ENCODE peak calls at places on chromosomes 7 and 10, in seven cellular contexts. One of them, this sample, is unnamed.

GRCh38 chr7:2037301-2037804 is 195.4 kb downstream of the MAD1L1 start:
- DNase-seq in Panc1: no peak
- DNase-seq in body of pancreas: no peak
- DNase-seq in neural crest cell: no peak
- DNase-seq in prostate gland: no peak
- DNase-seq in MCF 10A: no peak
- DNase-seq in psoas muscle: peak
- DNase-seq in this sample: no peak

GRCh38 chr10:77639756-77640155 is 2.1 kb upstream of the KCNMA1 start:
- DNase-seq in prostate gland: no peak
- DNase-seq in MCF 10A: no peak
- DNase-seq in psoas muscle: no peak
- DNase-seq in body of pancreas: no peak
- DNase-seq in Panc1: no peak
- DNase-seq in neural crest cell: no peak
- DNase-seq in this sample: no peak

GRCh38 chr10:80154978-80155695 is 22.6 kb downstream of the PLAC9 start:
- DNase-seq in MCF 10A: peak
- DNase-seq in neural crest cell: no peak
- DNase-seq in psoas muscle: no peak
- DNase-seq in Panc1: no peak
- DNase-seq in body of pancreas: no peak
- DNase-seq in prostate gland: peak
- DNase-seq in this sample: no peak

GRCh38 chr10:43026039-43026973 is 50.6 kb upstream of the RET start:
- DNase-seq in Panc1: no peak
- DNase-seq in body of pancreas: no peak
- DNase-seq in psoas muscle: no peak
- DNase-seq in prostate gland: peak
- DNase-seq in neural crest cell: no peak
- DNase-seq in MCF 10A: peak
- DNase-seq in this sample: peak

GRCh38 chr7:2266911-2267310 is 24.9 kb downstream of the NUDT1 start:
- DNase-seq in prostate gland: no peak
- DNase-seq in MCF 10A: peak
- DNase-seq in Panc1: no peak
- DNase-seq in body of pancreas: no peak
- DNase-seq in psoas muscle: no peak
- DNase-seq in neural crest cell: no peak
- DNase-seq in this sample: no peak

GRCh38 chr7:113175525-113176097 is 57.3 kb upstream of the SMIM30 start:
- DNase-seq in psoas muscle: no peak
- DNase-seq in prostate gland: no peak
- DNase-seq in Panc1: no peak
- DNase-seq in MCF 10A: no peak
- DNase-seq in body of pancreas: no peak
- DNase-seq in neural crest cell: no peak
- DNase-seq in this sample: no peak

GRCh38 chr7:47266799-47267198 is 315.1 kb downstream of the TNS3 start:
- DNase-seq in psoas muscle: no peak
- DNase-seq in Panc1: no peak
- DNase-seq in body of pancreas: peak
- DNase-seq in MCF 10A: no peak
- DNase-seq in prostate gland: no peak
- DNase-seq in neural crest cell: no peak
- DNase-seq in this sample: peak

GRCh38 chr10:132506711-132507466 is 30.7 kb upstream of the INPP5A start:
- DNase-seq in Panc1: no peak
- DNase-seq in prostate gland: no peak
- DNase-seq in neural crest cell: no peak
- DNase-seq in MCF 10A: no peak
- DNase-seq in psoas muscle: peak
- DNase-seq in body of pancreas: peak
- DNase-seq in this sample: no peak

GRCh38 chr7:26705567-26705966 is 158.8 kb downstream of the SKAP2 start:
- DNase-seq in Panc1: peak
- DNase-seq in prostate gland: peak
- DNase-seq in psoas muscle: no peak
- DNase-seq in neural crest cell: no peak
- DNase-seq in body of pancreas: no peak
- DNase-seq in MCF 10A: peak
- DNase-seq in this sample: peak

GRCh38 chr10:120553911-120554310 is 96.9 kb downstream of the PLPP4 start:
- DNase-seq in MCF 10A: no peak
- DNase-seq in psoas muscle: no peak
- DNase-seq in prostate gland: no peak
- DNase-seq in Panc1: no peak
- DNase-seq in body of pancreas: no peak
- DNase-seq in neural crest cell: no peak
- DNase-seq in this sample: no peak

GRCh38 chr7:6600093-6600492 is 10.3 kb downstream of the INTS15 start:
- DNase-seq in psoas muscle: no peak
- DNase-seq in MCF 10A: no peak
- DNase-seq in prostate gland: no peak
- DNase-seq in body of pancreas: no peak
- DNase-seq in neural crest cell: no peak
- DNase-seq in Panc1: no peak
- DNase-seq in this sample: no peak

GRCh38 chr10:95247200-95247880 is 43.5 kb downstream of the PDLIM1 start:
- DNase-seq in Panc1: no peak
- DNase-seq in MCF 10A: no peak
- DNase-seq in psoas muscle: no peak
- DNase-seq in neural crest cell: no peak
- DNase-seq in body of pancreas: no peak
- DNase-seq in prostate gland: no peak
- DNase-seq in this sample: no peak

GRCh38 chr10:113463777-113464176 is 89.1 kb upstream of the HABP2 start:
- DNase-seq in prostate gland: no peak
- DNase-seq in Panc1: no peak
- DNase-seq in neural crest cell: no peak
- DNase-seq in body of pancreas: peak
- DNase-seq in psoas muscle: no peak
- DNase-seq in MCF 10A: no peak
- DNase-seq in this sample: no peak

GRCh38 chr10:116773306-116773705 is 30.9 kb upstream of the HSPA12A start:
- DNase-seq in prostate gland: no peak
- DNase-seq in neural crest cell: no peak
- DNase-seq in psoas muscle: no peak
- DNase-seq in Panc1: no peak
- DNase-seq in body of pancreas: no peak
- DNase-seq in MCF 10A: no peak
- DNase-seq in this sample: no peak

GRCh38 chr7:140342732-140343514 is 55.4 kb downstream of the SLC37A3 start:
- DNase-seq in psoas muscle: no peak
- DNase-seq in prostate gland: no peak
- DNase-seq in Panc1: no peak
- DNase-seq in MCF 10A: peak
- DNase-seq in body of pancreas: peak
- DNase-seq in neural crest cell: no peak
- DNase-seq in this sample: peak

GRCh38 chr7:143458263-143458662 is 15.0 kb downstream of the TAS2R60 start:
- DNase-seq in body of pancreas: peak
- DNase-seq in Panc1: no peak
- DNase-seq in prostate gland: no peak
- DNase-seq in neural crest cell: no peak
- DNase-seq in psoas muscle: no peak
- DNase-seq in MCF 10A: no peak
- DNase-seq in this sample: no peak

GRCh38 chr7:125032943-125033342 is 103.3 kb upstream of the POT1 start:
- DNase-seq in neural crest cell: no peak
- DNase-seq in MCF 10A: no peak
- DNase-seq in prostate gland: no peak
- DNase-seq in body of pancreas: no peak
- DNase-seq in psoas muscle: no peak
- DNase-seq in Panc1: no peak
- DNase-seq in this sample: no peak

GRCh38 chr7:142873281-142873784 is 12.2 kb downstream of the TRPV6 start:
- DNase-seq in body of pancreas: no peak
- DNase-seq in MCF 10A: no peak
- DNase-seq in prostate gland: no peak
- DNase-seq in Panc1: no peak
- DNase-seq in psoas muscle: no peak
- DNase-seq in neural crest cell: no peak
- DNase-seq in this sample: peak

GRCh38 chr7:42192072-42192471 is 44.9 kb downstream of the GLI3 start:
- DNase-seq in prostate gland: no peak
- DNase-seq in body of pancreas: no peak
- DNase-seq in neural crest cell: no peak
- DNase-seq in Panc1: no peak
- DNase-seq in psoas muscle: no peak
- DNase-seq in MCF 10A: no peak
- DNase-seq in this sample: no peak

GRCh38 chr7:158819571-158820203 is 9.6 kb downstream of the ESYT2 start:
- DNase-seq in MCF 10A: peak
- DNase-seq in body of pancreas: no peak
- DNase-seq in neural crest cell: no peak
- DNase-seq in Panc1: no peak
- DNase-seq in prostate gland: no peak
- DNase-seq in psoas muscle: no peak
- DNase-seq in this sample: no peak

GRCh38 chr7:123355576-123356195 is 155.9 kb upstream of the SLC13A1 start:
- DNase-seq in Panc1: no peak
- DNase-seq in prostate gland: no peak
- DNase-seq in body of pancreas: no peak
- DNase-seq in psoas muscle: no peak
- DNase-seq in neural crest cell: peak
- DNase-seq in MCF 10A: peak
- DNase-seq in this sample: no peak

GRCh38 chr10:63766766-63767505 is 245.7 kb downstream of the REEP3 start:
- DNase-seq in Panc1: no peak
- DNase-seq in body of pancreas: no peak
- DNase-seq in psoas muscle: no peak
- DNase-seq in neural crest cell: no peak
- DNase-seq in MCF 10A: no peak
- DNase-seq in prostate gland: no peak
- DNase-seq in this sample: no peak

GRCh38 chr7:2887816-2888215 is 43.7 kb upstream of the GNA12 start:
- DNase-seq in psoas muscle: no peak
- DNase-seq in prostate gland: no peak
- DNase-seq in MCF 10A: no peak
- DNase-seq in Panc1: no peak
- DNase-seq in body of pancreas: no peak
- DNase-seq in neural crest cell: no peak
- DNase-seq in this sample: no peak

GRCh38 chr10:77926566-77927342 is at the start of gene DLG5:
- DNase-seq in MCF 10A: peak
- DNase-seq in psoas muscle: peak
- DNase-seq in neural crest cell: peak
- DNase-seq in Panc1: no peak
- DNase-seq in body of pancreas: peak
- DNase-seq in prostate gland: peak
- DNase-seq in this sample: peak

GRCh38 chr10:55509168-55509567 is 708.1 kb upstream of the PCDH15 start:
- DNase-seq in MCF 10A: no peak
- DNase-seq in prostate gland: no peak
- DNase-seq in Panc1: no peak
- DNase-seq in body of pancreas: no peak
- DNase-seq in psoas muscle: no peak
- DNase-seq in neural crest cell: no peak
- DNase-seq in this sample: no peak

GRCh38 chr10:23693398-23693797 is 254.5 kb downstream of the OTUD1 start:
- DNase-seq in prostate gland: peak
- DNase-seq in body of pancreas: no peak
- DNase-seq in Panc1: no peak
- DNase-seq in MCF 10A: no peak
- DNase-seq in psoas muscle: no peak
- DNase-seq in neural crest cell: peak
- DNase-seq in this sample: peak

GRCh38 chr10:91551856-91552255 is 81.0 kb downstream of the PPP1R3C start:
- DNase-seq in Panc1: peak
- DNase-seq in prostate gland: no peak
- DNase-seq in neural crest cell: peak
- DNase-seq in MCF 10A: peak
- DNase-seq in psoas muscle: no peak
- DNase-seq in body of pancreas: peak
- DNase-seq in this sample: peak

GRCh38 chr7:151425670-151426075 is 14.3 kb downstream of the CRYGN start:
- DNase-seq in neural crest cell: no peak
- DNase-seq in body of pancreas: no peak
- DNase-seq in MCF 10A: peak
- DNase-seq in Panc1: no peak
- DNase-seq in psoas muscle: no peak
- DNase-seq in prostate gland: no peak
- DNase-seq in this sample: no peak

GRCh38 chr10:114768394-114768786 is 53.2 kb upstream of the FHIP2A start:
- DNase-seq in psoas muscle: no peak
- DNase-seq in body of pancreas: no peak
- DNase-seq in neural crest cell: no peak
- DNase-seq in MCF 10A: no peak
- DNase-seq in prostate gland: no peak
- DNase-seq in Panc1: no peak
- DNase-seq in this sample: no peak
- TF ChIP-seq CTCF in psoas muscle: no peak
- TF ChIP-seq CTCF in body of pancreas: no peak
- TF ChIP-seq CTCF in neural crest cell: no peak
- TF ChIP-seq CTCF in MCF 10A: no peak
- TF ChIP-seq CTCF in prostate gland: no peak
- TF ChIP-seq CTCF in Panc1: no peak
- TF ChIP-seq CTCF in this sample: no peak

DNA sequence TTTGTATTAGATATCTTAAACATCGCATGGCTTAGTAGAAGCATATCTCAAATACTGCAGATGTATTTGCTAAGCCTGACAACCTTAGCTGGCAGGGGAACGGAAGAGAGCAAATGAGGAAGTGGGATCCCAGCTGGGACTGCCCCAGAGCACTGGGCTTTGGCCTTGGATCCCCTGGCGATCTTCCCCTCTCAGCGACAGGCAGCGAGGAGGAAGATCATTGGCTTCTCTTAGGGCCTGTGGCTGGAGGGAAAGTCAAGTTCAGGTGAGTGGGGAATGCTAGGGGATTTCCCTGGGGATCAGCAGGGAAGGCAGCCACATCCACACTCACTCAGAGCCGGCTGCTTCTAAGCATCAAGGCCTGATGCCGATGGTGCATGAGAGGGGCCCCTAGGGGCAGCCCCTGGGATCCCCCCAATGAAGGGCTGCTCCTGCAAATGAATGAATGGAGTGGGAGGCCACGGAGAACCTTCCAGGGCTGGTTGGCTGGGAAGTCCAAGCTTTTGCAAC is 42.0 kb downstream of the LYZL2 start:
- DNase-seq in body of pancreas: peak
- DNase-seq in neural crest cell: no peak
- DNase-seq in MCF 10A: no peak
- DNase-seq in psoas muscle: no peak
- DNase-seq in Panc1: no peak
- DNase-seq in prostate gland: peak
- DNase-seq in this sample: peak
- TF ChIP-seq CTCF in body of pancreas: no peak
- TF ChIP-seq CTCF in neural crest cell: no peak
- TF ChIP-seq CTCF in MCF 10A: no peak
- TF ChIP-seq CTCF in psoas muscle: no peak
- TF ChIP-seq CTCF in Panc1: no peak
- TF ChIP-seq CTCF in prostate gland: no peak
- TF ChIP-seq CTCF in this sample: no peak

GRCh38 chr7:29764227-29764626 is 42.1 kb upstream of the WIPF3 start:
- DNase-seq in MCF 10A: peak
- DNase-seq in Panc1: no peak
- DNase-seq in neural crest cell: no peak
- DNase-seq in prostate gland: no peak
- DNase-seq in body of pancreas: peak
- DNase-seq in psoas muscle: no peak
- DNase-seq in this sample: peak
- TF ChIP-seq CTCF in MCF 10A: no peak
- TF ChIP-seq CTCF in Panc1: peak
- TF ChIP-seq CTCF in neural crest cell: peak
- TF ChIP-seq CTCF in prostate gland: no peak
- TF ChIP-seq CTCF in body of pancreas: peak
- TF ChIP-seq CTCF in psoas muscle: peak
- TF ChIP-seq CTCF in this sample: peak

GRCh38 chr10:96636546-96636945 is 49.7 kb upstream of the TM9SF3 start:
- DNase-seq in psoas muscle: no peak
- DNase-seq in neural crest cell: no peak
- DNase-seq in body of pancreas: no peak
- DNase-seq in prostate gland: no peak
- DNase-seq in MCF 10A: no peak
- DNase-seq in Panc1: no peak
- DNase-seq in this sample: no peak
- TF ChIP-seq CTCF in psoas muscle: no peak
- TF ChIP-seq CTCF in neural crest cell: no peak
- TF ChIP-seq CTCF in body of pancreas: no peak
- TF ChIP-seq CTCF in prostate gland: no peak
- TF ChIP-seq CTCF in MCF 10A: no peak
- TF ChIP-seq CTCF in Panc1: no peak
- TF ChIP-seq CTCF in this sample: no peak